ENCODE peak calls at places on chromosome 3, in ten cellular contexts. H is pancreas, L is IMR-90, G is body of pancreas, P is endothelial cell of umbilical vein, Q is A549, Y is psoas muscle, R is suprapubic skin, K is OCI-LY7, J is GM23338. C is an unnamed sample. For H3K4me1, the result is how much of the 10 kb centered on the place peaks cover.

GRCh38 chr3:120497813-120498212 is 47.0 kb upstream of the FSTL1 start:
- DNase-seq in L (peak), P (no peak), J (peak), R (no peak), Y (no peak), G (no peak), Q (no peak), K (no peak), H (no peak), C (no peak)

GRCh38 chr3:12633108-12633507 is 30.8 kb downstream of the RAF1 start:
- DNase-seq in G (no peak), Y (no peak), J (no peak), P (no peak), R (no peak), L (no peak), K (no peak), Q (no peak), H (no peak), C (no peak)

GRCh38 chr3:146865175-146865755 is 260.1 kb upstream of the PLSCR5 start:
- DNase-seq in K (no peak), L (no peak), P (no peak), Y (no peak), Q (no peak), J (peak), G (peak), R (no peak), H (no peak), C (no peak)

GRCh38 chr3:111336511-111336910 is 205.5 kb upstream of the CD96 start:
- DNase-seq in K (no peak), Y (no peak), Q (no peak), L (peak), H (no peak), G (no peak), J (no peak), R (no peak), P (no peak), C (no peak)

GRCh38 chr3:99656606-99657005 is 18.2 kb downstream of the COL8A1 start:
- DNase-seq in L (no peak), R (no peak), Q (no peak), Y (no peak), K (no peak), P (peak), H (no peak), G (no peak), J (no peak), C (no peak)

GRCh38 chr3:11136871-11137626 is 17.2 kb upstream of the HRH1 start:
- DNase-seq in P (peak), K (no peak), Q (peak), Y (peak), L (peak), H (no peak), J (peak), R (no peak), G (no peak), C (peak)

GRCh38 chr3:12891391-12891984 is 50.1 kb upstream of the RPL32 start:
- DNase-seq in K (no peak), H (peak), Q (no peak), Y (no peak), P (no peak), R (no peak), G (no peak), J (no peak), L (no peak), C (no peak)

GRCh38 chr3:144763878-144764454 is 792.3 kb downstream of the DIPK2A start:
- DNase-seq in H (no peak), K (no peak), Q (no peak), J (no peak), R (no peak), L (no peak), Y (no peak), P (peak), G (no peak), C (no peak)

GRCh38 chr3:196235452-196236122 is 19.3 kb downstream of the SLC51A start:
- DNase-seq in J (no peak), R (no peak), L (no peak), H (no peak), G (no peak), Q (no peak), Y (no peak), K (no peak), P (no peak), C (no peak)

GRCh38 chr3:19573644-19574043 is 360.4 kb downstream of the EFHB start:
- DNase-seq in J (no peak), Q (no peak), P (no peak), G (no peak), R (no peak), L (no peak), K (no peak), Y (no peak), H (no peak), C (no peak)

GRCh38 chr3:188914556-188914955 is 257.2 kb upstream of the TPRG1 start:
- DNase-seq in K (no peak), H (no peak), R (no peak), L (peak), Q (no peak), J (no peak), Y (no peak), P (peak), G (no peak), C (no peak)

GRCh38 chr3:38157562-38157961 is 7.8 kb upstream of the OXSR1 start:
- DNase-seq in Y (no peak), K (no peak), Q (no peak), R (no peak), L (no peak), J (no peak), G (no peak), P (no peak), H (no peak), C (no peak)

GRCh38 chr3:139127101-139127500 is 82.4 kb upstream of the PRR23C start:
- DNase-seq in P (no peak), Q (no peak), R (no peak), J (no peak), G (no peak), K (no peak), L (peak), H (no peak), Y (no peak), C (no peak)

GRCh38 chr3:169266986-169267385 is 396.5 kb downstream of the MECOM start:
- DNase-seq in H (no peak), Q (no peak), G (no peak), J (no peak), L (no peak), P (no peak), R (no peak), K (no peak), Y (no peak), C (no peak)

DNA sequence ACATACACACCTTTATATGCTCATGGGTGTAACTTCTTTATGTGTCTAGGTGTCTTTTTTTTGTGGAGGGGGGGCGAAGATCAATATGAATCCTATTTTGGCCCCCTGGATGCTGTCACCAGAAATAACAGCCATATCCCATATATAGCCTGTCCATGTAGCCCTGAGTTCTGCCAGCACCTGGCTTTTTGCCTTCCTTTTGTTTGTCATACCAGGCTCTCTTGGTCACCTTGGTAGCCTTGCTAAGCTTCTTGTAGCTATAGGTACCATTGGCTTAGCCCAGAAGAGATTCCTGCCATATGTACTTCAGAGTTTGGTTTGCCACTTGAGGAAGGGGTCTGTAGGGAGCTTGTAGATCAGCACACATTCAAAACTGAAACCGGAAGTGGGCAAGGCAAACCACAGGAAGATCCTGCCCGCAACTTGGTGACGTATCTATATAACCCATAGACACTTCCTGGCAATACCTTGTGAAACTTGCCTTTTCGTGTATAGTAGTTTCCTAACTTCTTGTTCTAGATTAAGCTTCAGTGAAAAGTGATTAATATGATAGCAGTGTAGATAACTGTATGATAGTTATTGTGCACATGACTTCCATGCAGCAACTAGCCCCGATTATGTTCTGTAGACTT is 11.9 kb downstream of the RASA2 start:
- DNase-seq in P (no peak), G (peak), K (peak), J (peak), H (no peak), R (no peak), Y (no peak), Q (no peak), L (no peak), C (no peak)
- H3K4me3 ChIP-seq in P (no peak), G (no peak), K (peak), J (no peak), H (no peak), R (no peak), Y (no peak), Q (no peak), L (no peak), C (no peak)

GRCh38 chr3:50221051-50221412 is 15.0 kb upstream of the GNAI2 start:
- DNase-seq in P (no peak), H (no peak), R (no peak), Y (no peak), G (no peak), K (peak), Q (no peak), J (no peak), L (no peak), C (no peak)
- H3K4me1 ChIP-seq in P (under half), H (under half), R (under half), Y (under half), G (under half), K (under half), Q (under half), J (under half), L (under half), C (under half)

GRCh38 chr3:187295635-187296034 is 4.1 kb upstream of the MASP1 start:
- DNase-seq in P (no peak), Y (no peak), L (no peak), Q (no peak), K (no peak), H (no peak), R (no peak), J (peak), G (no peak), C (no peak)
- TF ChIP-seq CTCF in P (no peak), Y (no peak), L (peak), Q (no peak), K (peak), H (no peak), R (no peak), J (peak), G (no peak), C (no peak)

GRCh38 chr3:51669241-51670052 is 1.6 kb upstream of the TEX264 start:
- DNase-seq in P (peak), H (peak), Q (peak), J (peak), K (peak), R (peak), L (peak), G (peak), Y (peak), C (peak)

GRCh38 chr3:51671090-51672082 is at the start of gene TEX264:
- DNase-seq in P (peak), L (peak), J (peak), Y (peak), G (peak), R (peak), H (peak), Q (peak), K (peak), C (peak)

GRCh38 chr3:51668756-51669155 is 2.3 kb upstream of the TEX264 start:
- DNase-seq in J (no peak), P (no peak), R (no peak), K (no peak), H (no peak), Q (no peak), L (peak), G (no peak), Y (no peak), C (no peak)

GRCh38 chr3:51670711-51671089 is 352 bp upstream of the TEX264 start:
- DNase-seq in G (no peak), Q (no peak), J (no peak), P (no peak), K (no peak), L (no peak), Y (no peak), H (no peak), R (peak), C (no peak)

GRCh38 chr3:51670053-51670666 is 892 bp upstream of the TEX264 start:
- DNase-seq in L (no peak), H (no peak), G (no peak), P (no peak), K (no peak), Y (no peak), Q (no peak), R (no peak), J (no peak), C (no peak)
- H3K4me3 ChIP-seq in L (no peak), H (no peak), G (peak), P (no peak), K (peak), Y (peak), Q (peak), R (peak), J (peak), C (peak)